ENCODE peak calls at places on chromosomes 2 and 18, in five cellular contexts. W is SJSA1; O is stimulated activated CD8-positive, alpha-beta memory T cell treated with anti-CD3 and anti-CD28 coated beads, Interleukin-7, amount 100 ng/mL, for 24 hours; M is anterior cingulate cortex; Q is effector CD4-positive, alpha-beta T cell. Z is an unnamed sample.

GRCh38 chr2:119015849-119016248 is 73.9 kb downstream of the MARCO start:
- DNase-seq in W (no peak), O (no peak), M (no peak), Q (no peak), Z (no peak)

GRCh38 chr2:160241251-160242137 is 41.4 kb upstream of the ITGB6 start:
- DNase-seq in W (peak; percentile 78), O (no peak), M (no peak), Q (no peak), Z (peak; percentile 82)

GRCh38 chr2:174337337-174338154 is 2.8 kb downstream of the SP9 start:
- DNase-seq in W (no peak), O (no peak), M (no peak), Q (no peak), Z (no peak)

GRCh38 chr2:224722250-224722649 is 6.1 kb upstream of the CCDC195 start:
- DNase-seq in W (no peak), O (no peak), M (no peak), Q (no peak), Z (no peak)

GRCh38 chr2:64931536-64932326 is 57.5 kb upstream of the SLC1A4 start:
- DNase-seq in W (no peak), O (no peak), M (no peak), Q (no peak), Z (no peak)

GRCh38 chr2:239179851-239180371 is 220.9 kb downstream of the HDAC4 start:
- DNase-seq in W (peak; percentile 36), O (no peak), M (no peak), Q (no peak), Z (no peak)

GRCh38 chr2:207695293-207695692 is 16.1 kb upstream of the CCNYL1 start:
- DNase-seq in W (no peak), O (no peak), M (no peak), Q (no peak), Z (no peak)

GRCh38 chr2:19933351-19933981 is 31.7 kb upstream of the TTC32 start:
- DNase-seq in W (no peak), O (no peak), M (no peak), Q (no peak), Z (no peak)

GRCh38 chr2:68193774-68194372 is 36.2 kb downstream of the PNO1 start:
- DNase-seq in W (no peak), O (no peak), M (no peak), Q (no peak), Z (peak; percentile 27)

GRCh38 chr2:109031481-109032228 is 42.6 kb upstream of the EDAR start:
- DNase-seq in W (no peak), O (no peak), M (peak; percentile 14), Q (peak; percentile 58), Z (no peak)

GRCh38 chr18:79485788-79486355 is 90.1 kb downstream of the NFATC1 start:
- DNase-seq in W (peak; percentile 72), O (no peak), M (no peak), Q (no peak), Z (peak; percentile 71)

GRCh38 chr2:58984731-58985130 is 743.6 kb upstream of the FANCL start:
- DNase-seq in W (no peak), O (no peak), M (no peak), Q (no peak), Z (no peak)

GRCh38 chr2:161090401-161090800 is 69.8 kb upstream of the TANK start:
- DNase-seq in W (no peak), O (no peak), M (no peak), Q (no peak), Z (no peak)

GRCh38 chr2:143175435-143175834 is 46.2 kb downstream of the ARHGAP15 start:
- DNase-seq in W (no peak), O (no peak), M (no peak), Q (no peak), Z (no peak)

GRCh38 chr2:7748717-7749415 is 831.7 kb downstream of the RNF144A start:
- DNase-seq in W (no peak), O (no peak), M (no peak), Q (no peak), Z (no peak)

GRCh38 chr2:109102588-109103233 is 26.3 kb upstream of the SH3RF3 start:
- DNase-seq in W (no peak), O (no peak), M (no peak), Q (no peak), Z (no peak)

GRCh38 chr2:37555457-37555856 is 116.0 kb downstream of the CDC42EP3 start:
- DNase-seq in W (no peak), O (no peak), M (no peak), Q (no peak), Z (no peak)

GRCh38 chr2:177758591-177759371 is 313.8 kb downstream of the PDE11A start:
- DNase-seq in W (peak; percentile 63), O (no peak), M (peak; percentile 35), Q (no peak), Z (no peak)

GRCh38 chr2:164661349-164661748 is 40.1 kb upstream of the GRB14 start:
- DNase-seq in W (no peak), O (no peak), M (no peak), Q (no peak), Z (no peak)

GRCh38 chr18:43590182-43590903 is 313.1 kb upstream of the SYT4 start:
- DNase-seq in W (no peak), O (no peak), M (no peak), Q (no peak), Z (no peak)

GRCh38 chr18:8709248-8710059 is 4.1 kb downstream of the MTCL1 start:
- DNase-seq in W (no peak), O (no peak), M (no peak), Q (no peak), Z (no peak)

GRCh38 chr2:19702267-19702666 is 199.5 kb downstream of the TTC32 start:
- DNase-seq in W (no peak), O (no peak), M (no peak), Q (no peak), Z (no peak)